ENCODE peak calls at places on chromosomes 5 and 9, in nine cellular contexts. One of them, this sample, is unnamed.

GRCh38 chr5:32708949-32709348 is 2.2 kb upstream of the NPR3 start:
- DNase-seq in HepG2: no peak
- DNase-seq in naive thymus-derived CD8-positive, alpha-beta T cell: no peak
- DNase-seq in NCI-H2081: no peak
- DNase-seq in lung: no peak
- DNase-seq in coronary artery: no peak
- DNase-seq in NCI-H2029: no peak
- DNase-seq in activated T-helper 1 cell treated with anti-CD3 and anti-CD28 coated beads, Interleukin-2, amount 50 U/mL, for 16 hours: no peak
- DNase-seq in prostate gland: no peak
- DNase-seq in this sample: no peak

GRCh38 chr9:115106001-115106400 is 12.0 kb downstream of the TNC start:
- DNase-seq in HepG2: peak
- DNase-seq in naive thymus-derived CD8-positive, alpha-beta T cell: no peak
- DNase-seq in NCI-H2081: no peak
- DNase-seq in lung: no peak
- DNase-seq in coronary artery: no peak
- DNase-seq in NCI-H2029: no peak
- DNase-seq in activated T-helper 1 cell treated with anti-CD3 and anti-CD28 coated beads, Interleukin-2, amount 50 U/mL, for 16 hours: no peak
- DNase-seq in prostate gland: peak
- DNase-seq in this sample: no peak

GRCh38 chr5:133412661-133413060 is 199.7 kb downstream of the FSTL4 start:
- DNase-seq in HepG2: no peak
- DNase-seq in naive thymus-derived CD8-positive, alpha-beta T cell: no peak
- DNase-seq in NCI-H2081: no peak
- DNase-seq in lung: no peak
- DNase-seq in coronary artery: no peak
- DNase-seq in NCI-H2029: no peak
- DNase-seq in activated T-helper 1 cell treated with anti-CD3 and anti-CD28 coated beads, Interleukin-2, amount 50 U/mL, for 16 hours: no peak
- DNase-seq in prostate gland: no peak
- DNase-seq in this sample: no peak

GRCh38 chr5:41095324-41096101 is 24.4 kb upstream of the MROH2B start:
- DNase-seq in HepG2: no peak
- DNase-seq in naive thymus-derived CD8-positive, alpha-beta T cell: no peak
- DNase-seq in NCI-H2081: no peak
- DNase-seq in lung: no peak
- DNase-seq in coronary artery: no peak
- DNase-seq in NCI-H2029: no peak
- DNase-seq in activated T-helper 1 cell treated with anti-CD3 and anti-CD28 coated beads, Interleukin-2, amount 50 U/mL, for 16 hours: no peak
- DNase-seq in prostate gland: no peak
- DNase-seq in this sample: no peak

GRCh38 chr9:131977074-131977838 is 102.4 kb downstream of the MED27 start:
- DNase-seq in HepG2: no peak
- DNase-seq in naive thymus-derived CD8-positive, alpha-beta T cell: no peak
- DNase-seq in NCI-H2081: no peak
- DNase-seq in lung: no peak
- DNase-seq in coronary artery: no peak
- DNase-seq in NCI-H2029: no peak
- DNase-seq in activated T-helper 1 cell treated with anti-CD3 and anti-CD28 coated beads, Interleukin-2, amount 50 U/mL, for 16 hours: no peak
- DNase-seq in prostate gland: no peak
- DNase-seq in this sample: no peak

GRCh38 chr5:93503598-93504067 is 77.4 kb downstream of the NR2F1-AS1 start:
- DNase-seq in HepG2: peak
- DNase-seq in naive thymus-derived CD8-positive, alpha-beta T cell: no peak
- DNase-seq in NCI-H2081: no peak
- DNase-seq in lung: no peak
- DNase-seq in coronary artery: no peak
- DNase-seq in NCI-H2029: no peak
- DNase-seq in activated T-helper 1 cell treated with anti-CD3 and anti-CD28 coated beads, Interleukin-2, amount 50 U/mL, for 16 hours: no peak
- DNase-seq in prostate gland: no peak
- DNase-seq in this sample: no peak

GRCh38 chr9:111066427-111066826 is 28.2 kb upstream of the LPAR1 start:
- DNase-seq in HepG2: no peak
- DNase-seq in naive thymus-derived CD8-positive, alpha-beta T cell: no peak
- DNase-seq in NCI-H2081: no peak
- DNase-seq in lung: no peak
- DNase-seq in coronary artery: no peak
- DNase-seq in NCI-H2029: no peak
- DNase-seq in activated T-helper 1 cell treated with anti-CD3 and anti-CD28 coated beads, Interleukin-2, amount 50 U/mL, for 16 hours: no peak
- DNase-seq in prostate gland: no peak
- DNase-seq in this sample: no peak

GRCh38 chr9:70675868-70676370 is 261.5 kb upstream of the KLF9 start:
- DNase-seq in HepG2: no peak
- DNase-seq in naive thymus-derived CD8-positive, alpha-beta T cell: no peak
- DNase-seq in NCI-H2081: no peak
- DNase-seq in lung: no peak
- DNase-seq in coronary artery: no peak
- DNase-seq in NCI-H2029: no peak
- DNase-seq in activated T-helper 1 cell treated with anti-CD3 and anti-CD28 coated beads, Interleukin-2, amount 50 U/mL, for 16 hours: no peak
- DNase-seq in prostate gland: no peak
- DNase-seq in this sample: no peak

GRCh38 chr5:180341595-180341994 is 11.5 kb downstream of the GFPT2 start:
- DNase-seq in HepG2: no peak
- DNase-seq in naive thymus-derived CD8-positive, alpha-beta T cell: no peak
- DNase-seq in NCI-H2081: no peak
- DNase-seq in lung: no peak
- DNase-seq in coronary artery: no peak
- DNase-seq in NCI-H2029: no peak
- DNase-seq in activated T-helper 1 cell treated with anti-CD3 and anti-CD28 coated beads, Interleukin-2, amount 50 U/mL, for 16 hours: no peak
- DNase-seq in prostate gland: no peak
- DNase-seq in this sample: no peak

GRCh38 chr5:51433052-51433710 is 49.9 kb downstream of the ISL1 start:
- DNase-seq in HepG2: no peak
- DNase-seq in naive thymus-derived CD8-positive, alpha-beta T cell: no peak
- DNase-seq in NCI-H2081: no peak
- DNase-seq in lung: no peak
- DNase-seq in coronary artery: no peak
- DNase-seq in NCI-H2029: no peak
- DNase-seq in activated T-helper 1 cell treated with anti-CD3 and anti-CD28 coated beads, Interleukin-2, amount 50 U/mL, for 16 hours: no peak
- DNase-seq in prostate gland: no peak
- DNase-seq in this sample: no peak

GRCh38 chr5:37640088-37640487 is 199.8 kb downstream of the GDNF start:
- DNase-seq in HepG2: no peak
- DNase-seq in naive thymus-derived CD8-positive, alpha-beta T cell: no peak
- DNase-seq in NCI-H2081: no peak
- DNase-seq in lung: no peak
- DNase-seq in coronary artery: no peak
- DNase-seq in NCI-H2029: no peak
- DNase-seq in activated T-helper 1 cell treated with anti-CD3 and anti-CD28 coated beads, Interleukin-2, amount 50 U/mL, for 16 hours: no peak
- DNase-seq in prostate gland: no peak
- DNase-seq in this sample: no peak

GRCh38 chr9:95044731-95045508 is 272.6 kb downstream of the FANCC start:
- DNase-seq in HepG2: no peak
- DNase-seq in naive thymus-derived CD8-positive, alpha-beta T cell: no peak
- DNase-seq in NCI-H2081: no peak
- DNase-seq in lung: no peak
- DNase-seq in coronary artery: no peak
- DNase-seq in NCI-H2029: no peak
- DNase-seq in activated T-helper 1 cell treated with anti-CD3 and anti-CD28 coated beads, Interleukin-2, amount 50 U/mL, for 16 hours: no peak
- DNase-seq in prostate gland: peak
- DNase-seq in this sample: no peak

GRCh38 chr5:6585168-6585567 is 47.7 kb downstream of the NSUN2 start:
- DNase-seq in HepG2: no peak
- DNase-seq in naive thymus-derived CD8-positive, alpha-beta T cell: no peak
- DNase-seq in NCI-H2081: no peak
- DNase-seq in lung: peak
- DNase-seq in coronary artery: peak
- DNase-seq in NCI-H2029: no peak
- DNase-seq in activated T-helper 1 cell treated with anti-CD3 and anti-CD28 coated beads, Interleukin-2, amount 50 U/mL, for 16 hours: no peak
- DNase-seq in prostate gland: no peak
- DNase-seq in this sample: no peak

GRCh38 chr9:78468231-78468630 is 171.3 kb downstream of the PSAT1 start:
- DNase-seq in HepG2: no peak
- DNase-seq in naive thymus-derived CD8-positive, alpha-beta T cell: no peak
- DNase-seq in NCI-H2081: no peak
- DNase-seq in lung: no peak
- DNase-seq in coronary artery: no peak
- DNase-seq in NCI-H2029: no peak
- DNase-seq in activated T-helper 1 cell treated with anti-CD3 and anti-CD28 coated beads, Interleukin-2, amount 50 U/mL, for 16 hours: no peak
- DNase-seq in prostate gland: no peak
- DNase-seq in this sample: no peak

GRCh38 chr9:89179535-89179919 is 909 bp upstream of the SHC3 start:
- DNase-seq in HepG2: no peak
- DNase-seq in naive thymus-derived CD8-positive, alpha-beta T cell: no peak
- DNase-seq in NCI-H2081: no peak
- DNase-seq in lung: no peak
- DNase-seq in coronary artery: no peak
- DNase-seq in NCI-H2029: no peak
- DNase-seq in activated T-helper 1 cell treated with anti-CD3 and anti-CD28 coated beads, Interleukin-2, amount 50 U/mL, for 16 hours: no peak
- DNase-seq in prostate gland: no peak
- DNase-seq in this sample: no peak

GRCh38 chr5:80109549-80110478 is 74.7 kb downstream of the THBS4 start:
- DNase-seq in HepG2: no peak
- DNase-seq in naive thymus-derived CD8-positive, alpha-beta T cell: no peak
- DNase-seq in NCI-H2081: no peak
- DNase-seq in lung: no peak
- DNase-seq in coronary artery: no peak
- DNase-seq in NCI-H2029: no peak
- DNase-seq in activated T-helper 1 cell treated with anti-CD3 and anti-CD28 coated beads, Interleukin-2, amount 50 U/mL, for 16 hours: no peak
- DNase-seq in prostate gland: no peak
- DNase-seq in this sample: no peak

GRCh38 chr5:169668732-169669131 is 31.7 kb downstream of the DOCK2 start:
- DNase-seq in HepG2: no peak
- DNase-seq in naive thymus-derived CD8-positive, alpha-beta T cell: no peak
- DNase-seq in NCI-H2081: no peak
- DNase-seq in lung: no peak
- DNase-seq in coronary artery: no peak
- DNase-seq in NCI-H2029: no peak
- DNase-seq in activated T-helper 1 cell treated with anti-CD3 and anti-CD28 coated beads, Interleukin-2, amount 50 U/mL, for 16 hours: no peak
- DNase-seq in prostate gland: no peak
- DNase-seq in this sample: peak

GRCh38 chr5:180629703-180630382 is 19.6 kb downstream of the FLT4 start:
- DNase-seq in HepG2: no peak
- DNase-seq in naive thymus-derived CD8-positive, alpha-beta T cell: no peak
- DNase-seq in NCI-H2081: no peak
- DNase-seq in lung: no peak
- DNase-seq in coronary artery: no peak
- DNase-seq in NCI-H2029: no peak
- DNase-seq in activated T-helper 1 cell treated with anti-CD3 and anti-CD28 coated beads, Interleukin-2, amount 50 U/mL, for 16 hours: no peak
- DNase-seq in prostate gland: no peak
- DNase-seq in this sample: no peak

GRCh38 chr9:123834907-123835562 is 94.9 kb downstream of the DENND1A start:
- DNase-seq in HepG2: no peak
- DNase-seq in naive thymus-derived CD8-positive, alpha-beta T cell: no peak
- DNase-seq in NCI-H2081: peak
- DNase-seq in lung: no peak
- DNase-seq in coronary artery: no peak
- DNase-seq in NCI-H2029: peak
- DNase-seq in activated T-helper 1 cell treated with anti-CD3 and anti-CD28 coated beads, Interleukin-2, amount 50 U/mL, for 16 hours: no peak
- DNase-seq in prostate gland: no peak
- DNase-seq in this sample: no peak

GRCh38 chr5:132473019-132473531 is 17.5 kb downstream of the IRF1 start:
- DNase-seq in HepG2: no peak
- DNase-seq in naive thymus-derived CD8-positive, alpha-beta T cell: peak
- DNase-seq in NCI-H2081: no peak
- DNase-seq in lung: no peak
- DNase-seq in coronary artery: no peak
- DNase-seq in NCI-H2029: no peak
- DNase-seq in activated T-helper 1 cell treated with anti-CD3 and anti-CD28 coated beads, Interleukin-2, amount 50 U/mL, for 16 hours: peak
- DNase-seq in prostate gland: no peak
- DNase-seq in this sample: no peak

GRCh38 chr5:128536861-128537305 is 1.2 kb downstream of the FBN2 start:
- DNase-seq in HepG2: no peak
- DNase-seq in naive thymus-derived CD8-positive, alpha-beta T cell: no peak
- DNase-seq in NCI-H2081: no peak
- DNase-seq in lung: no peak
- DNase-seq in coronary artery: no peak
- DNase-seq in NCI-H2029: no peak
- DNase-seq in activated T-helper 1 cell treated with anti-CD3 and anti-CD28 coated beads, Interleukin-2, amount 50 U/mL, for 16 hours: no peak
- DNase-seq in prostate gland: no peak
- DNase-seq in this sample: no peak

This sample was measured in SHP77.